ENCODE peak calls at places on chromosomes 16 and 17, in nine cellular contexts. V, O, H, D, S, F, W, E and L are unnamed samples.

GRCh38 chr17:17495448-17496188 is 577 bp downstream of the RASD1 start:
- DNase-seq in D (peak), H (no peak), E (peak), F (peak), S (peak), V (peak), O (no peak), W (no peak), L (peak)

GRCh38 chr16:88471575-88471974 is 18.5 kb downstream of the ZFPM1 start:
- DNase-seq in V (no peak), F (no peak), O (peak), S (no peak), E (no peak), D (no peak), H (no peak), W (no peak), L (no peak)

GRCh38 chr17:47279062-47279801 is 25.6 kb downstream of the ITGB3 start:
- DNase-seq in O (peak), V (peak), H (no peak), W (peak), S (peak), D (peak), E (peak), F (peak), L (no peak)

GRCh38 chr17:50110591-50111349 is 15.6 kb downstream of the PDK2 start:
- DNase-seq in E (no peak), F (no peak), O (no peak), V (no peak), H (no peak), S (no peak), D (no peak), W (no peak), L (no peak)

GRCh38 chr17:56598471-56598870 is 5.0 kb downstream of the NOG start:
- DNase-seq in E (no peak), V (no peak), O (no peak), W (no peak), H (no peak), S (peak), F (peak), D (peak), L (no peak)

GRCh38 chr17:72622661-72623433 is 469.6 kb downstream of the SLC39A11 start:
- DNase-seq in W (no peak), F (no peak), H (no peak), O (peak), S (peak), V (no peak), D (no peak), E (no peak), L (no peak)

GRCh38 chr16:71453051-71453450 is 9.0 kb downstream of the ZNF23 start:
- DNase-seq in V (no peak), W (no peak), O (no peak), H (no peak), E (no peak), D (no peak), F (no peak), S (no peak), L (no peak)

GRCh38 chr17:3667366-3668278 is 756 bp downstream of the TAX1BP3 start:
- DNase-seq in O (peak), E (peak), S (peak), W (peak), H (no peak), D (peak), F (peak), V (peak), L (peak)

GRCh38 chr16:84592718-84593117 is 25.2 kb downstream of the COTL1 start:
- DNase-seq in H (no peak), S (no peak), V (no peak), O (no peak), W (no peak), E (no peak), F (no peak), D (no peak), L (no peak)

GRCh38 chr17:50684612-50685333 is 22.9 kb downstream of the ANKRD40 start:
- DNase-seq in F (peak), S (no peak), V (no peak), W (no peak), H (no peak), D (no peak), O (no peak), E (no peak), L (peak)

GRCh38 chr16:88558457-88559442 is 11.5 kb upstream of the ZC3H18 start:
- DNase-seq in S (peak), W (peak), E (peak), O (peak), V (peak), H (no peak), D (peak), F (peak), L (peak)

GRCh38 chr17:2883544-2884203 is 87.4 kb downstream of the RAP1GAP2 start:
- DNase-seq in D (peak), O (peak), S (peak), V (peak), W (no peak), E (no peak), H (no peak), F (no peak), L (no peak)

DNA sequence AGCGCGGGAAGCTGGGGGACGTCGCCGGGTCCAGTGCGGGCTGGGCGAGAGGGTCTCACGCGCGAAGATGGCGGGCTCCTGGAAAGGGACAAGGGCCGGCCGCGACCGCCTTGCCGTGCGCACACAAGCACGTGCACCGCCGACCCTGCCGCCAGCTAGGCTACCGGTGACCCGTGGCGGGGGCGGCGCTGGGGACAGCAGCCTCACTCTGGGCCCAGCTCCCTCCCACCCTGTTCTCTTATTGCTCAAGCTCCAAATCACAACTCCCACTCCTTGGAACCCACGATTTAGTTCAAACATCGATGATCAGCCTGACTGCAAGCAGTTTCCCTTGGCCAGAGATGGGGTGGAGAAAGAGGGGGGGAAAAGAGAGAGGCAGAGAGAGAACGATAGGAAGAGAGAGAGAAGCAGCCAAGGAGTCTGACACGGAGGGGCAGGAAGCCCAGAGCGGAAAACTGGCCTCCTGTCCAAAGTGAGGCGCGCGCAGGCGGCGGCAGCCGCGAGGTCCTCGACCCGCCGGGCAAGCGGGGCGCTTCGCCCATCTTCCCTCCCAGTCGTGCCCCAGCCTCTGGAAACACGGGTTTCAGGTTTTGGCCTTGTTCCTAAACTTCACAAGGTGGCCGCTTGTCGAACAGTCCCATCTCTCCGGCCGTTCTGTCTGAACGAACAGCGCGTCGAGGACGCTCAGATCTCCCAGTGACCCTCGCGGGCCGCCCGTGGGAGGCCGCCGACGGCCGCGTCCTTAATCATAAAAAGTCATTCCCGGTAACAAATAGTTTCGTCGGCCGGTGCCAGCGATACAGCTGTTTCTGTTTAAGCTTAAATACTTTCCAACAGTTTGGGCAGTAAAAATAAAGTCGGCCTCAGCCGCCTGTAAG is 1.7 kb upstream of the CBX8 start:
- DNase-seq in D (peak), H (no peak), S (no peak), W (no peak), F (peak), V (no peak), E (no peak), O (no peak), L (peak)
- TF ChIP-seq EZH2 in D (peak), H (peak), S (peak), W (no peak), F (peak), V (peak), E (peak), O (peak), L (peak)

GRCh38 chr16:11794447-11794846 is 2.6 kb downstream of the ZC3H7A start:
- DNase-seq in E (peak), H (no peak), F (no peak), O (no peak), D (no peak), V (no peak), S (no peak), W (no peak), L (no peak)
- H3K4me3 ChIP-seq in E (no peak), H (no peak), F (no peak), O (no peak), D (peak), V (no peak), S (no peak), W (no peak), L (no peak)

DNA sequence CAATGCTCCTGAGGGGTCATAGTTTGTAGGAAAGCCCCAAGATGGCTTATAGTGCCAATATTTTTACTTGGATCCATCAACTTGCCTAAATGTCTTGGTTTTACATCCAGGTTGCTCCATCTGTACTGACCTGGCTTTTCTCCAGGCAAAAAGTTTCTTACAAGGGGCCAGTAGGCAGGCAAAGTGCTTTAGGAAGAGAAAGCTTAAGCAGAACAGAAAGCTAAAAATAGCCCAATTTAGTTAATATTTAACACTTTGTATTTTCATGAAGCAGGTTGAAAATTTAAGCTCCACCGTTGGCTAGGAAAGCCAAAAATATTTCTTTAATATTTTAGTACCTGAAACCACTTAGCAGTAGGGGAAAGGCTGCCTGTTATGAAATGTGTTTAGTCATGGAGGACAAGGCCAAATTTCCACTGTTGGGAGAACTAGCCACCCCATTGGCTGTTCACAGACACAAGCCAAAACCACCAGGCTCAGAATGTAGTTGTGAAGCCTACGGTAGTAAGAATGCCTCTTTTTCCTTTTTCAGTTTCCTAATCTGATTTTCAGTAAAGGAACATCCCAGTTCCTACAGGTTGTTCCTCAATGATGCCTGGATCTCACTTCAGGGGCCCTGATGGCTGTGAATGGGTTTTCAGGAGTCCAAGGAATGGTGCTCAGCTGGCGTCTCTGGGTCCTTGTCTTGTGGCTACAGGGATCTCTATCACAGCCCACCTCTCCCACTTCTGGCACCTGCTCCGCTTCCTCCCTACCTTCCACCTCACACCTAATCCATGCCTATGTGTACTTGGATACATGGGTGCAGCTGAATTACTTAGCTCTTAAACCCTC is 324.8 kb downstream of the PMP22 start:
- DNase-seq in O (no peak), F (no peak), W (no peak), E (no peak), D (peak), V (peak), S (no peak), H (no peak), L (no peak)
- H3K27ac ChIP-seq in O (no peak), F (no peak), W (no peak), E (no peak), D (no peak), V (no peak), S (no peak), H (no peak), L (no peak)

DNA sequence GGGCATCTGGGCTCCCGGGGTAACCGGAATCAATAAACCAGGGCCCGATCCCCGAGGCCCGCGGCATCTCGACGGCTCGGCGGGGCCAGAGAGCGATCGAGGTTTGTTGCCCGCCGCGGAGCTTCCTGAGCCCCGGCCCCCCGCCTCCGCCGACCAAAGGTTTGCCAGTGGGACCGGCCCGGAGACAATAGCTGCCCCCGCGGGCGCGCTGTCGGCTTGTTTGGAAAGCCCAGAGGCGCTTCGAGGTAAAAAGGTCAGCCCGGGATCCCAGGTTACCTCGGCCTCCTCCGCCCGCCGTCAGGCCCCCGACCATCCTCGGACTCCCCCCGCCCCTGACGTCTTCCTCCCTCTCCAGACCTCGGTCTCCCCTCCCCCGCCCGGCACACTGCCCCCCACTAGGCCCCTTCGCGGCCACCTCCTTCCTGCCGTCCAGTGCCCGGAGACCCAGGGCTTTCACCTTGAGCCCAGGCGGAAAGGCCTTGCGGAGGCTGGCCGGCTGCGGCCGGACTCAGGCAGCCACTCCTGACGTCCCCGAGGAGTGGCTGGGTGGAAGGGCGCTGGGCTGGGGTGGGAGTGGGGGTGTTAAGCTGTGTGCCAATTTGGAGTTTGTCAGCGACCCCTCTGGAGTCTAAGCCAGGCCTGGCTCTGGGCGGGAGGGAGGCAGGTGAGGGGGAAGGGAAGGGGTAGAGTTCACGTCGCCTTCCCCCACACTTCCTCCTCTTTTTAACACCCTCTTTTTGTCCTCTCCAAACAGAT is 3.6 kb downstream of the HOXB1 start:
- DNase-seq in V (no peak), E (no peak), W (no peak), O (no peak), D (no peak), S (no peak), F (peak), H (no peak), L (peak)
- TF ChIP-seq EZH2 in V (no peak), E (no peak), W (no peak), O (no peak), D (no peak), S (peak), F (peak), H (no peak), L (peak)

GRCh38 chr17:7673239-7673638 is 14.1 kb downstream of the TP53 start:
- DNase-seq in W (peak), E (no peak), H (peak), V (peak), O (no peak), D (no peak), F (peak), S (no peak), L (peak)

GRCh38 chr17:7668482-7668881 is 17.8 kb downstream of the ATP1B2 start:
- DNase-seq in V (no peak), O (no peak), E (no peak), D (no peak), H (no peak), S (no peak), F (no peak), W (no peak), L (no peak)

GRCh38 chr17:7667616-7668406 is 17.1 kb downstream of the ATP1B2 start:
- DNase-seq in E (no peak), S (no peak), F (no peak), V (no peak), H (no peak), D (no peak), W (no peak), O (no peak), L (no peak)
- H3K4me3 ChIP-seq in E (no peak), S (no peak), F (no peak), V (no peak), H (no peak), D (no peak), W (no peak), O (no peak), L (no peak)